ENCODE peak calls at places on chromosome 18, in four cellular contexts. Y is right cardiac atrium, F is LNCaP clone FGC, Z is neuronal stem cell. S is an unnamed sample.

GRCh38 chr18:59631583-59632181 is 65.5 kb downstream of the CCBE1 start:
- DNase-seq in Y (no peak), F (no peak), Z (peak), S (peak)

GRCh38 chr18:72672364-72673151 is 128.4 kb upstream of the CBLN2 start:
- DNase-seq in Y (no peak), F (peak), Z (peak), S (peak)

GRCh38 chr18:36814994-36815393 is 13.8 kb downstream of the TPGS2 start:
- DNase-seq in Y (no peak), F (no peak), Z (no peak), S (no peak)

GRCh38 chr18:35122586-35123224 is 81.5 kb downstream of the MAPRE2 start:
- DNase-seq in Y (peak), F (no peak), Z (no peak), S (peak)

GRCh38 chr18:23994361-23994902 is 20.1 kb upstream of the TTC39C start:
- DNase-seq in Y (peak), F (no peak), Z (no peak), S (no peak)

GRCh38 chr18:35549515-35549914 is 32.0 kb upstream of the GALNT1 start:
- DNase-seq in Y (no peak), F (no peak), Z (no peak), S (no peak)

GRCh38 chr18:2850816-2851215 is 4.0 kb downstream of the EMILIN2 start:
- DNase-seq in Y (no peak), F (no peak), Z (no peak), S (peak)

GRCh38 chr18:33937270-33937816 is 287.4 kb downstream of the NOL4 start:
- DNase-seq in Y (no peak), F (no peak), Z (no peak), S (no peak)

GRCh38 chr18:23856466-23857175 is 157.9 kb upstream of the TTC39C start:
- DNase-seq in Y (no peak), F (no peak), Z (no peak), S (no peak)

GRCh38 chr18:56112013-56112749 is 524.2 kb upstream of the TCF4 start:
- DNase-seq in Y (no peak), F (no peak), Z (no peak), S (no peak)

GRCh38 chr18:78783564-78783960 is 196.1 kb upstream of the SALL3 start:
- DNase-seq in Y (no peak), F (no peak), Z (no peak), S (peak)

GRCh38 chr18:42730272-42730671 is 385.2 kb downstream of the RIT2 start:
- DNase-seq in Y (no peak), F (no peak), Z (no peak), S (peak)

DNA sequence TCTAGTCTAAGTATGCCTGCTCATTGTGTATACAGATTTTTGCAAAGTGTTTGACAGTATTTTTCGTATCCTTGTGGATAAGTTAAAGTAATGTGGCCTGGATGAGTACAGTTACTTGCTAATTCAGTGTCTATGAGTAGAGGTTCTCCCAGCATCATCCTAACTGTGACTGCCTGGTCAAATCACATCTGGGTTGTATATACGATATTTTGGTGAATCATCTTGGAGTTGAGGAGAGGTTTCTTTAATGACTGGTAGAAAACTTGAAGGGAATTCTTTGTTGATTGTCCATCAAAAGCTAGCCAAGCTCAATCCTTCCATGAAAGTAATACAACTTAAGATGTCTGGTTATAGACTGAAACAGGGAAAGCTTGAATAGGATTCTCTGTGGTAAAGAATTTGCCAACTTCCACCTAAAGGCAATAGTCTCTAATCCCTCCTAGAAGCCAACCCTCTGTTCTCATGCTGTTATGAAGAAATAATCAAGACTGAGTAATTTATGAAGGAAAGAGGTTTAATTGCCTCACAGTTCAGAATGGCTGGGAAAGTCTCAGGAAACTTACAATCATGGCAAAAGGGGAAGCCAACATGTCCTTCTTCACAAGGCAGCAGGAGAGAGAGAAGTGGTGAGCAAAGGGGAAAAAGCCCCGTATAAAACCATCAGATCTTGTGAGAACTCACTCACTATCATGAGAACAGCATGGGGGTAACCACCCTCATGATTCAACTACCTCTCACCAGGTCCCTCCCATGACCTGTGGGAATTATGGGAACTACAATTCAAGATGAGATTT is 19.4 kb upstream of the RALBP1 start:
- DNase-seq in Y (no peak), F (no peak), Z (no peak), S (no peak)
- H3K4me3 ChIP-seq in Y (no peak), F (no peak), Z (no peak), S (no peak)

DNA sequence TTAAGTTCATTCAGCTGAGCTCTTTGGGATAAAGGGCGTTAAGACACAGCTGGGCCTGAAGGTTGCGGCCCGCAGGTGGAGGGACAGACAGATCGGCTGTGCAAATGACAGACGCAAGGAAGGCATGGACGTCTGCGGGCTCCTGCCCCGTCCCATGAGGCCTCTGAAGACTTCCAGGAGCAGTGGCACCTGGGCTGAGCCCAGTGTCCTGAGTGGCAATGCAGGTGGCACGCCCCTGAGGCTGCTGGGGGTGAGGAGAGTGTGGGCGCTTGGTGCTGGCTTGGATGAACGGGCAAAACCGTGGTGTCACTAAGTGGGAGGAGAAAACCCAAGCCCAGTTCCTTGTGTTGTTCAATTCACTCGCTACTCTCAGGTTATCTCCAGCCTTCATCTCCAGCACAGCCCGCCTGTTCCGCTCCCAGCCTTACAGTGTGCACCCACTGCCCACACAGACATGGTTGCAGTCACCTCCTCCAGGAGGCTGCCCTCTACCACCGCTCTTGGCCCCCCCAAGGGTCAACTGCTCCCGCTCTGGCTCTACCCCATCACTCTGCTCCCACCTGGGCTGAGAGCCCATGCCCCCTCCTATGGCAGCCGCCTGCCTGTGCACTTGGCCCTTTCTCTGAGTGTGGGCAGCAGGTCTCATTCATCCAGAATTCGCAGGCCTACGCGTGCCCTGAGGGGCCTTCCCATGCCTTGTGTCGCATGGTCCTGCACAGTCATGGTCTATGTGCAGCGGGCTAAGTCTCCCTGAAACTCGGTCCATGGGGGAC is 50.3 kb downstream of the PTGR3 start:
- DNase-seq in Y (no peak), F (no peak), Z (no peak), S (no peak)
- H3K4me3 ChIP-seq in Y (no peak), F (no peak), Z (no peak), S (no peak)

GRCh38 chr18:22728481-22729105 is 204.5 kb upstream of the RBBP8 start:
- DNase-seq in Y (no peak), F (no peak), Z (no peak), S (no peak)
- H3K4me3 ChIP-seq in Y (no peak), F (no peak), Z (no peak), S (no peak)

DNA sequence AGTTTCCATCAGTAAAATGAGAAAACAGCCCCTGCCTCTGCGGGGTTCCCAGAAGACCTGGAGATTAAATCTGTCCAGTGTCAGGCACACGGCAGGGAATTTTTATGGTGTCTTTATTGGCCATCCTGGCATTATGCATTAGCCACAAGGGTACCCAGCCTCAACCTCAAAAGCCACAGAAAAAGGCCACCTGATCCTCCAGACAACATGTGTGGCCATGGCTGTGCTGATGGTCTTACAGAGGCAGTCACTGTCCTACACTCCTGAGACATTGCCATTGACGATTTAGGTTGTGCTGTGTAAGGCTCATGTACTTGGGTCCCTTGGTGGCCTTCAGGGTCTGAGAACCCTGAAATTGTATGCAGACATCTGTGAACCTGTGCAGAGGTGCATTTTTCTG is 115.6 kb downstream of the SMAD7 start:
- DNase-seq in Y (peak), F (no peak), Z (no peak), S (no peak)
- H3K4me3 ChIP-seq in Y (no peak), F (no peak), Z (no peak), S (no peak)

DNA sequence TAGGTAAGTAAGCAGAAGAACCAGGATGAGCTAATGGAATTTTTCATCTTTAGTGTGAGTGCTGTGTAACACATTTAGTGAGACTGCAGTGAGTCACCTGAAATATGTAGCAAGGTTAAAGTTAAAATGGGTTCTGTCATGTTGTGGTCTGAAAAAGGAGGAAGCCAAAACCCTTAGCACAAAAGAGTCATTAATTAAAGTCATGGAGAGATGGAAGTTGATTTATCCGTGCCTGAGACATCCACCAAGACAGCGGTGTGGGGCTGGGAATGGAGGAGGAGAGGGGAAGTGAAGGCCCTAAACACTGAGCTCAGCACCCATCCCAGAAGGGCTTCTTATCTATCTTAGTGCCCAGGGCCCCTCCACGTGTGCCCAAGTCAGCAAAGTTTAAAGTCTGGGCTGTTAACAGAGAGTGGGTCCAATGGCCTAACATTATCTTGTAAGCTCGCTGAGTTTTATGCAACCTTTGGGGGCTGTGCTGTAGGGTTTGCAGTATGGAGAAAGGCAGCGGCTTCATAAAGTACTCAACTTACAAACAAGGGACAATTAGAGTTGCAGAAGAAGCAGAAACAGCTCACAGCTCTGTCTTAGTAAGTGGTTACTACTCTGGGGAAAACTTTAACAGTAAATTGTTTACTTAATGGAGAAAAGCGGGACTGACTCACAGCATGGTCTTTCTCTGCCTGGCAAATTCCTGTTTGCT is 9.3 kb downstream of the ENOSF1 start:
- DNase-seq in Y (no peak), F (no peak), Z (no peak), S (no peak)
- H3K4me3 ChIP-seq in Y (no peak), F (no peak), Z (no peak), S (no peak)

GRCh38 chr18:80004600-80005342 is 16.4 kb upstream of the TXNL4A start:
- DNase-seq in Y (no peak), F (no peak), Z (no peak), S (no peak)

GRCh38 chr18:80009661-80010550 is 21.5 kb upstream of the TXNL4A start:
- DNase-seq in Y (peak), F (peak), Z (no peak), S (no peak)

GRCh38 chr18:80012714-80013113 is 21.5 kb upstream of the RBFA start:
- DNase-seq in Y (no peak), F (no peak), Z (no peak), S (no peak)

GRCh38 chr18:80006726-80007125 is 18.4 kb upstream of the TXNL4A start:
- DNase-seq in Y (no peak), F (no peak), Z (no peak), S (peak)

DNA sequence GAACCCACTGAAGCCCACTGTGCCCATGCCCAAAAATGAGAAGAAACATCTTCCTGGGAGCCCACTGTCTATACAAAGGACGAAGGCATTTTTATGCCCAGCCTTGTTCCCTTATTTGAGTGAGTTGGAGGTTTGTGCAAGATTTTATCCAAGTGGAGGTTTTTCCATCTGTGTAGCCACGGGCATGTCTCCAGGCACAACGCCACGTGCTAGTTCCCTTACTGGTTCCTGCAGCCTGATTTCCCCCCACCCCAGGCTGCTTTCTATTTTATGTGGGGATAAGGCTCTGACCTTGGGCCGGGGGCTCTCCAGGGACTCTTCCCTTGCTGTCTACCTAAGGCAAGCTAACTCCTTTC is 22.2 kb upstream of the TXNL4A start:
- DNase-seq in Y (no peak), F (no peak), Z (no peak), S (no peak)
- H3K4me3 ChIP-seq in Y (no peak), F (no peak), Z (no peak), S (no peak)

GRCh38 chr18:22128954-22129353 is 40.4 kb upstream of the GATA6 start:
- DNase-seq in Y (no peak), F (no peak), Z (no peak), S (no peak)

GRCh38 chr18:22124970-22125369 is 44.4 kb upstream of the GATA6 start:
- DNase-seq in Y (no peak), F (no peak), Z (no peak), S (no peak)

GRCh38 chr18:22132763-22133162 is 36.6 kb upstream of the GATA6 start:
- DNase-seq in Y (no peak), F (no peak), Z (no peak), S (no peak)

GRCh38 chr18:22132258-22132657 is 37.1 kb upstream of the GATA6 start:
- DNase-seq in Y (no peak), F (no peak), Z (no peak), S (no peak)

GRCh38 chr18:22129778-22130177 is 39.6 kb upstream of the GATA6 start:
- DNase-seq in Y (no peak), F (no peak), Z (no peak), S (no peak)
- H3K4me3 ChIP-seq in Y (no peak), F (no peak), Z (no peak), S (no peak)